ENCODE peak calls at places on chromosomes 13 and 19, in seven cellular contexts. C is body of pancreas, I is BE2C, D is psoas muscle, T is colonic mucosa, Q is testis, N is IMR-90. S is an unnamed sample. For H3K36me3, the result is how much of the 10 kb centered on the place peaks cover.

GRCh38 chr13:80055804-80056203 is 285.1 kb downstream of the SPRY2 start:
- DNase-seq in N (no peak), C (no peak), T (no peak), Q (no peak), D (no peak), I (no peak), S (no peak)

GRCh38 chr13:90867336-90867683 is 480.2 kb upstream of the MIR17HG start:
- DNase-seq in T (peak), N (peak), C (peak), I (peak), D (peak), Q (peak), S (no peak)

GRCh38 chr13:51292000-51292550 is 47.4 kb upstream of the SERPINE3 start:
- DNase-seq in D (no peak), I (no peak), N (peak), Q (no peak), T (no peak), C (no peak), S (no peak)

GRCh38 chr13:37403776-37404497 is 194.6 kb downstream of the POSTN start:
- DNase-seq in Q (no peak), C (no peak), I (no peak), D (no peak), T (no peak), N (peak), S (no peak)

GRCh38 chr13:66965146-66965545 is 265.0 kb downstream of the PCDH9 start:
- DNase-seq in T (no peak), N (no peak), I (no peak), C (no peak), D (no peak), Q (no peak), S (no peak)

GRCh38 chr13:113584870-113585671 is 518 bp downstream of the TFDP1 start:
- DNase-seq in N (no peak), D (no peak), Q (peak), C (peak), T (peak), I (peak), S (no peak)

GRCh38 chr19:2226840-2227360 is 9.2 kb downstream of the PLEKHJ1 start:
- DNase-seq in C (no peak), N (no peak), Q (no peak), T (no peak), I (no peak), D (no peak), S (no peak)

GRCh38 chr19:13019330-13019729 is 24.1 kb downstream of the NFIX start:
- DNase-seq in T (no peak), C (no peak), I (no peak), N (no peak), D (no peak), Q (no peak), S (no peak)

GRCh38 chr13:66069570-66069969 is 1160.6 kb downstream of the PCDH9 start:
- DNase-seq in C (no peak), Q (no peak), T (no peak), N (peak), D (no peak), I (no peak), S (no peak)

GRCh38 chr19:2027361-2027760 is 11.8 kb upstream of the BTBD2 start:
- DNase-seq in N (peak), C (no peak), Q (no peak), I (no peak), D (peak), T (no peak), S (no peak)

GRCh38 chr13:32504263-32504662 is 34.3 kb downstream of the N4BP2L2 start:
- DNase-seq in T (no peak), C (no peak), D (no peak), I (no peak), N (no peak), Q (no peak), S (no peak)

GRCh38 chr13:38602261-38602660 is 84.6 kb upstream of the FREM2 start:
- DNase-seq in C (no peak), I (no peak), T (no peak), D (no peak), N (no peak), Q (peak), S (no peak)

GRCh38 chr19:46963093-46963734 is 56.4 kb upstream of the NPAS1 start:
- DNase-seq in D (no peak), T (no peak), C (no peak), I (no peak), N (peak), Q (no peak), S (no peak)

GRCh38 chr13:22176968-22177545 is 506.2 kb downstream of the FGF9 start:
- DNase-seq in T (no peak), C (no peak), N (peak), I (no peak), D (no peak), Q (no peak), S (no peak)

GRCh38 chr19:46678110-46678732 is 17.2 kb upstream of the DACT3 start:
- DNase-seq in T (peak), C (peak), N (no peak), Q (no peak), D (no peak), I (peak), S (peak)

GRCh38 chr19:45879055-45879454 is 6.9 kb downstream of the IRF2BP1 start:
- DNase-seq in I (no peak), N (no peak), C (peak), Q (no peak), T (no peak), D (no peak), S (no peak)

GRCh38 chr13:33611016-33611805 is 206.7 kb upstream of the RFC3 start:
- DNase-seq in N (peak), Q (peak), T (no peak), D (peak), C (peak), I (no peak), S (peak)

GRCh38 chr19:54154603-54155345 is 4.7 kb downstream of the LENG1 start:
- DNase-seq in C (no peak), N (no peak), T (no peak), Q (no peak), D (no peak), I (no peak), S (peak)

GRCh38 chr13:100854091-100854490 is 179.5 kb upstream of the TMTC4 start:
- DNase-seq in I (no peak), T (no peak), C (no peak), Q (no peak), N (no peak), D (no peak), S (no peak)

GRCh38 chr19:39506944-39507714 is 7.8 kb upstream of the SELENOV start:
- DNase-seq in N (peak), C (no peak), D (no peak), I (peak), T (peak), Q (peak), S (peak)

GRCh38 chr13:25372275-25373081 is 704 bp downstream of the ATP8A2 start:
- DNase-seq in C (no peak), N (no peak), D (no peak), T (no peak), I (peak), Q (no peak), S (no peak)

GRCh38 chr13:80824231-80824630 is 483.3 kb upstream of the SPRY2 start:
- DNase-seq in C (no peak), N (no peak), I (no peak), D (no peak), T (no peak), Q (no peak), S (no peak)

GRCh38 chr13:45353895-45354294 is 12.9 kb upstream of the TPT1 start:
- DNase-seq in I (no peak), N (no peak), Q (no peak), C (no peak), T (no peak), D (no peak), S (no peak)

GRCh38 chr13:31638577-31638976 is 100.7 kb upstream of the RXFP2 start:
- DNase-seq in Q (no peak), N (peak), T (no peak), C (no peak), I (no peak), D (no peak), S (no peak)

GRCh38 chr13:96086736-96087135 is 3.2 kb upstream of the HS6ST3 start:
- DNase-seq in Q (no peak), C (no peak), N (no peak), T (no peak), D (no peak), I (no peak), S (no peak)

GRCh38 chr19:11202488-11203193 is 5.3 kb upstream of the KANK2 start:
- DNase-seq in Q (no peak), I (no peak), N (no peak), T (no peak), C (no peak), D (no peak), S (no peak)

GRCh38 chr19:11205939-11206570 is 8.7 kb upstream of the KANK2 start:
- DNase-seq in N (no peak), Q (no peak), I (no peak), D (no peak), C (no peak), T (no peak), S (no peak)

GRCh38 chr19:11203194-11204075 is 6.1 kb upstream of the KANK2 start:
- DNase-seq in C (peak), N (peak), T (peak), D (peak), Q (peak), I (peak), S (peak)

GRCh38 chr19:11204943-11205349 is 7.6 kb upstream of the KANK2 start:
- DNase-seq in Q (no peak), N (no peak), T (no peak), D (no peak), I (no peak), C (peak), S (no peak)

DNA sequence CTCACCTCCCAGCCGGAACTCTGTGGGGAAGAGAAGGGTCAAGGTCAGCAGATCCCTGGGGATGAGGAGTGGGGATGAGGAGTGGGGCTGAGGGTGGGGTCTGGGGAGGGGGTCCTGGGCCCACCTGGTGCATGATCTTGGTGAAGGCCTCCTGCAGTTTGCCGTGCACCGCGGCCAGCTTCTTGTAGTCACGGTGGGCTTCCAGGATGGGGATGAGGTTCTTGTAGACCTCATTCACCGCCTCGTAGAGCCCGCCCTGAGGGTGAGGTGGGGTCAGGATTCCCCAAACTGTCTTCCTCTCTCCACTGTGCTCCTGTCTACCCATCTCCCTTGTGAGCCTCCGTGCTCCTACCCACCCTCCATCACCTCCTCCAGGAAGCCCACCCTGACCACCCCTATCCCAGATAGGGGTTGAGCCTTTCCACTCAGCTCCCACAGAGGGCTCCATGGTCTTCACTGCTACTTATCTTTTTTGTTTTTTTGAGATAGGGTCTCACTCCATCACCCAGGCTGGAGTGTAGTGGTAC is 6.8 kb upstream of the KANK2 start:
- DNase-seq in T (no peak), I (no peak), D (no peak), C (no peak), Q (no peak), N (no peak), S (no peak)
- TF ChIP-seq CTCF in T (no peak), I (no peak), D (no peak), C (no peak), Q (no peak), N (no peak), S (no peak)

DNA sequence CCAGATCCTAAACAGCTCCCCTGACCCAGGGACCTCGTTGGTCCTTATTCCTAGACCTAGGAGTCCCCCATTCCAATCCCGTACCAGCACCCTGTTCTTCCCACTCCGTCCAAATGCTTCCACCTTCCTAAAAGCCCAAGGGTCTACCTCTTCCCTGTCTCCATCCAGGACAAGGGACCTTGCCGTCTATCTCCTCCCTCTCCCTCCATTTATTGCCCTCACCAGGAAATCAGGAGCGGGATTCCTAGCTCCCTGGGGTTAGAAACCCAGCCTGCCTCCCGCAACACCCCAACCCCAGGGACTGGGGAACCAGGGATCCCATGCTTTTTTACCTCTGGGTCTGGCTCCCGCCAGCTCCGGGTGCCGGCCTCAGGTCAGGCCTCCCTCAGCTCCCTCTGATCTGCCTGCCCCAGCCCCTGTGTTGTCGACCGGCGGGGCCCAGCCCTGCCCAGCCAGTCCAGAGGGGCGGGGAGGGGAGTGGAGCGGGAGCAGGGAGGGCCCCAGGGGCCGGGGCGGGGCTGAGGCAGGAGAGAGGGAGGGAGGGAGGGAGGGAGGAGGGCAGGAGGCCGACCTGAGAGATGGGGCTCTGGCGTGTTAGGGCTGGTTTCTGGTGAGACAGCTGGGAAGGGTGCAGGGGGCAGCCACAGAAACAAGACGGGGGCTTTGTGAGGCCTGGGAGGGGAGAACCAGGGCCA is at the start of gene B3GNT8:
- DNase-seq in T (peak), I (peak), Q (peak), N (peak), C (peak), D (peak), S (peak)
- H3K4me3 ChIP-seq in T (peak), I (peak), Q (no peak), N (peak), C (no peak), D (peak), S (peak)

GRCh38 chr13:111061338-111062045 is 53.6 kb upstream of the ARHGEF7 start:
- DNase-seq in T (no peak), Q (no peak), I (no peak), D (no peak), N (no peak), C (no peak), S (no peak)
- H3K36me3 ChIP-seq in T (under half), Q (under half), I (under half), D (under half), N (under half), C (under half), S (under half)

GRCh38 chr13:109998808-109999528 is 212.6 kb upstream of the IRS2 start:
- DNase-seq in I (no peak), N (peak), Q (no peak), D (no peak), C (no peak), T (no peak), S (no peak)
- TF ChIP-seq CTCF in I (no peak), N (no peak), Q (no peak), D (no peak), C (no peak), T (no peak), S (no peak)

S was measured in mucosa of descending colon.